ENCODE peak calls at places on chromosomes 4 and X, in nine cellular contexts. U is NCI-H2081; E is hepatocyte; M is activated naive CD8-positive, alpha-beta T cell treated with anti-CD3 and anti-CD28 coated beads for 36 hours; P is iris pigment epithelial cell; W is choroid plexus epithelial cell; V is activated T-cell treated with anti-CD3 and anti-CD28 coated beads, Interleukin-2, amount 50 U/mL, for 24 hours; O is NCI-H2029; J is ovary. L is an unnamed sample.

GRCh38 chr4:47717173-47717572 is 120.7 kb downstream of the CORIN start:
- DNase-seq in E (no peak), J (no peak), U (no peak), P (no peak), W (no peak), M (no peak), O (no peak), V (no peak), L (no peak)

GRCh38 chr4:98996056-98996941 is 778 bp downstream of the METAP1 start:
- DNase-seq in M (no peak), V (peak; percentile 37), J (peak; percentile 28), P (peak; percentile 61), E (peak; percentile 43), W (peak; percentile 41), O (peak; percentile 30), U (peak; percentile 29), L (no peak)

GRCh38 chr4:132065940-132066495 is 1083.1 kb upstream of the PCDH10 start:
- DNase-seq in J (no peak), U (no peak), P (peak; percentile 23), O (no peak), V (no peak), E (no peak), W (peak; percentile 13), M (no peak), L (no peak)

GRCh38 chrX:38803286-38803608 is 2.0 kb downstream of the MID1IP1 start:
- DNase-seq in U (no peak), M (peak; percentile 3), O (no peak), V (no peak), J (no peak), W (no peak), E (no peak), P (peak; percentile 10), L (no peak)

GRCh38 chr4:188707036-188707435 is 567.8 kb downstream of the TRIML1 start:
- DNase-seq in U (no peak), P (peak; percentile 31), O (no peak), E (no peak), M (no peak), J (no peak), V (no peak), W (peak; percentile 6), L (no peak)

GRCh38 chr4:35525192-35525978 is 718.9 kb downstream of the ARAP2 start:
- DNase-seq in O (no peak), M (peak; percentile 22), P (no peak), W (no peak), U (no peak), V (no peak), J (no peak), E (no peak), L (no peak)

GRCh38 chr4:76253511-76253910 is 2.0 kb downstream of the FAM47E start:
- DNase-seq in U (no peak), P (no peak), O (no peak), E (no peak), W (no peak), M (no peak), V (no peak), J (no peak), L (no peak)

GRCh38 chrX:152941328-152942111 is 43.7 kb downstream of the ZNF185 start:
- DNase-seq in J (peak; percentile 90), V (peak; percentile 93), O (peak; percentile 89), M (peak; percentile 88), P (peak; percentile 88), U (peak; percentile 88), E (peak; percentile 95), W (peak; percentile 93), L (peak; percentile 93)

GRCh38 chr4:177214935-177215334 is 94.7 kb upstream of the NEIL3 start:
- DNase-seq in V (no peak), M (peak; percentile 16), E (no peak), U (no peak), W (no peak), P (no peak), J (no peak), O (no peak), L (no peak)

GRCh38 chr4:145843148-145843547 is 95.5 kb downstream of the ZNF827 start:
- DNase-seq in P (peak; percentile 89), E (no peak), U (no peak), O (no peak), M (no peak), W (peak; percentile 80), V (no peak), J (no peak), L (no peak)

L was measured in pancreas.